ENCODE peak calls at places on chromosome 14, in eight cellular contexts. V, S, X, B, C, U, F and W are unnamed samples. For H3K36me3, the result is how much of the 10 kb centered on the place peaks cover.

GRCh38 chr14:41609704-41610183 is 3.1 kb downstream of the LRFN5 start:
- DNase-seq in V (no peak), S (peak), X (no peak), B (peak), C (peak), U (peak), F (no peak), W (peak)

GRCh38 chr14:68637106-68638021 is 155.5 kb downstream of the ZFP36L1 start:
- DNase-seq in V (no peak), S (peak), X (no peak), B (no peak), C (no peak), U (no peak), F (no peak), W (no peak)

GRCh38 chr14:104009297-104009696 is 67.0 kb upstream of the RD3L start:
- DNase-seq in V (no peak), S (peak), X (no peak), B (no peak), C (no peak), U (no peak), F (no peak), W (no peak)

GRCh38 chr14:80764496-80764895 is 177.0 kb downstream of the CEP128 start:
- DNase-seq in V (no peak), S (peak), X (no peak), B (no peak), C (no peak), U (no peak), F (no peak), W (no peak)

GRCh38 chr14:88198441-88198840 is 124.6 kb downstream of the KCNK10 start:
- DNase-seq in V (no peak), S (no peak), X (no peak), B (no peak), C (no peak), U (no peak), F (no peak), W (no peak)

GRCh38 chr14:74655597-74656389 is 43.8 kb upstream of the LTBP2 start:
- DNase-seq in V (no peak), S (peak), X (no peak), B (no peak), C (no peak), U (no peak), F (no peak), W (peak)

GRCh38 chr14:103997391-103997790 is 55.1 kb upstream of the RD3L start:
- DNase-seq in V (no peak), S (no peak), X (no peak), B (no peak), C (no peak), U (no peak), F (no peak), W (no peak)

GRCh38 chr14:52473557-52473956 is 78.7 kb downstream of the TXNDC16 start:
- DNase-seq in V (peak), S (peak), X (no peak), B (peak), C (no peak), U (no peak), F (no peak), W (peak)

GRCh38 chr14:81434230-81434629 is 34.1 kb upstream of the STON2 start:
- DNase-seq in V (no peak), S (no peak), X (no peak), B (peak), C (no peak), U (no peak), F (no peak), W (no peak)

GRCh38 chr14:100221419-100222218 is 17.3 kb upstream of the YY1 start:
- DNase-seq in V (peak), S (peak), X (peak), B (peak), C (peak), U (no peak), F (peak), W (peak)

GRCh38 chr14:21018286-21018685 is 6.6 kb downstream of the NDRG2 start:
- DNase-seq in V (no peak), S (no peak), X (no peak), B (no peak), C (no peak), U (no peak), F (no peak), W (no peak)

GRCh38 chr14:21017528-21018245 is 7.2 kb downstream of the NDRG2 start:
- DNase-seq in V (no peak), S (no peak), X (no peak), B (no peak), C (no peak), U (no peak), F (no peak), W (no peak)

GRCh38 chr14:21014761-21015190 is 10.1 kb downstream of the NDRG2 start:
- DNase-seq in V (peak), S (peak), X (peak), B (peak), C (peak), U (peak), F (peak), W (peak)

GRCh38 chr14:21015312-21015711 is 9.5 kb downstream of the NDRG2 start:
- DNase-seq in V (no peak), S (no peak), X (no peak), B (no peak), C (no peak), U (peak), F (no peak), W (no peak)

GRCh38 chr14:21016791-21017190 is 8.1 kb downstream of the NDRG2 start:
- DNase-seq in V (no peak), S (no peak), X (no peak), B (no peak), C (no peak), U (no peak), F (no peak), W (no peak)
- H3K36me3 ChIP-seq in V (under half), S (under half), X (under half), B (under half), C (half or more), U (half or more), F (under half), W (under half)

DNA sequence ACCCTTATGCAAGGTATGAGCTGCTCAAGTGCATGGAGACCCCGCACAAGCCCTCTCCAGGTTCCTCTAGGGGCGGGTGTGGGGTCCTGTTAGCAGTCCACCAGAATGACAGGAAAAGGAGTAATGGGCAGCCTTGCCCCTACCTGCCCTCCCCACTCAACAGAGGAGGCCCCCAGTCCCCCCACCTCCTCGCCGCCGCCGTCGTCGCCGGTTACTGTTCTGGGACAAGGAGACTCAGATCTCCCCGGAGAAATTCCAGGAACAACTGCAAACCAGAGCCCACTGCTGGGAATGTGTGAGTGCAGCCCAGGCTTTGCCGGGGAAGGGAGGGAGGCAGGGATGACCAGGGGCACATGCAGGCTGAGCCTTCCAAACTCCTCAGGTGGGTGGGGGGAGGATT is 6.0 kb downstream of the REC8 start:
- DNase-seq in V (no peak), S (no peak), X (no peak), B (no peak), C (no peak), U (peak), F (no peak), W (no peak)
- H3K36me3 ChIP-seq in V (under half), S (half or more), X (under half), B (under half), C (half or more), U (half or more), F (half or more), W (half or more)

DNA sequence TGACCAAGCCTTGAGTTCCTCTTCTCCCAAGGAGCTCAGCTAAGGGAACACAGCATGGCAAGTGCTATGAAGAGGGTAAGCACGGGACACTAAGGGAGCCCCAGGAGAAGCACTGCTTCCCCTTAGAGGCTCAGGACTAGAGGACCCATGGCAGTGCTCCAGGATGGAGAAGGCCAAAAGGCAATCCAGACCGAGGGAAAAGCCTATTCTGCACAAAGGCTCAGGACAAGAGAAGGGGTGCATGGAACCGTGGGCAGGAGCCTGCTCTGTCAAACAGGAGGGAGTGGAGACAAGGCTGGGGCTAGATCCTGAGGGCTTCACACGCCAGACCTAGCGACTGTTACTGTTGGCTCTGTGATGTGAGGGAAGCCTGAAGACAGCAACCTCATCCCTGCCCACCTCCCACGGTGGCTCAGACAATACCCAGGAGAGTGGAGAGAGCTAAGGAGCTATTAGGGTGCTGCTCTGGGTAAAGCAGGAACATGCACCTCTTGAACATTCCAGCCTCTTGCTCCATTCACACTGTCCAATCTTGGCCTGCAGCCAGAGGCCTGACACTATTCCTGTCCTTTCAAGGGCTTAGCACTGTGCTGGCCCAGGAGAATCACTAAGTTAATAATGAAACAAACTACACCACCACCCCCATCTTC is 24.2 kb downstream of the OTUB2 start:
- DNase-seq in V (no peak), S (no peak), X (no peak), B (no peak), C (no peak), U (peak), F (no peak), W (no peak)
- H3K36me3 ChIP-seq in V (under half), S (half or more), X (under half), B (half or more), C (half or more), U (half or more), F (half or more), W (half or more)

GRCh38 chr14:34329281-34329680 is 132.8 kb downstream of the SPTSSA start:
- DNase-seq in V (no peak), S (peak), X (no peak), B (no peak), C (no peak), U (no peak), F (no peak), W (no peak)

GRCh38 chr14:34331728-34332623 is 130.1 kb downstream of the SPTSSA start:
- DNase-seq in V (peak), S (peak), X (peak), B (peak), C (peak), U (peak), F (peak), W (peak)

GRCh38 chr14:34330846-34331245 is 131.2 kb downstream of the SPTSSA start:
- DNase-seq in V (no peak), S (no peak), X (no peak), B (no peak), C (no peak), U (no peak), F (no peak), W (peak)

GRCh38 chr14:34325493-34325892 is 136.5 kb downstream of the SPTSSA start:
- DNase-seq in V (peak), S (no peak), X (no peak), B (no peak), C (no peak), U (no peak), F (no peak), W (no peak)

GRCh38 chr14:34328178-34328577 is 133.9 kb downstream of the SPTSSA start:
- DNase-seq in V (no peak), S (peak), X (no peak), B (no peak), C (no peak), U (no peak), F (no peak), W (no peak)
- H3K36me3 ChIP-seq in V (under half), S (under half), X (under half), B (under half), C (under half), U (under half), F (under half), W (under half)

DNA sequence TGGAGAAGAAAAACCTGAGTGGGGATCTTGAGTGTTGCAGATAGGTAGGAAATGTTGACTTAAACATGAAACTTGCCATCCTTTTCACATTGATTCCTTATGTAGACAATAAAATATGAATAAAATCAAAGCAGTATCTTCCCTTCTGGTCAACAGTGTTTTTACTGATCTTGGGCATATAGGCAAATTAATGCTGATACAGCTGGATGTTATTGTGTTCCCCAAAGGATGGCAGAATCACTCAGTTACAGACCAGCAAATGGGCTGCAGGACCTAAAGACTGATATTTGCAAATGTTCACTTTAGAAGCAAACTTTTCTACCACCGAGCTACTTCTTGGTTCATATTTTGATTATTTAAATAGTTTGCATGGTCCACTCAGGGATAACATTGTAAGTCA is 33.9 kb downstream of the MTHFD1 start:
- DNase-seq in V (no peak), S (no peak), X (no peak), B (no peak), C (no peak), U (no peak), F (no peak), W (no peak)
- H3K36me3 ChIP-seq in V (under half), S (under half), X (under half), B (half or more), C (half or more), U (half or more), F (half or more), W (half or more)

GRCh38 chr14:102953100-102953499 is 30.6 kb downstream of the AMN start:
- DNase-seq in V (no peak), S (no peak), X (no peak), B (no peak), C (no peak), U (no peak), F (no peak), W (no peak)
- H3K36me3 ChIP-seq in V (under half), S (half or more), X (under half), B (half or more), C (half or more), U (half or more), F (under half), W (half or more)

GRCh38 chr14:54230645-54231044 is 166.2 kb upstream of the CDKN3 start:
- DNase-seq in V (no peak), S (no peak), X (no peak), B (no peak), C (no peak), U (no peak), F (no peak), W (no peak)
- H3K36me3 ChIP-seq in V (under half), S (under half), X (under half), B (under half), C (under half), U (under half), F (under half), W (under half)